ENCODE peak calls at places on chromosomes 12 and 14, in ten cellular contexts. W is fibroblast of mammary gland, U is PC-3, J is mucosa of descending colon, I is HCT116, R is endodermal cell, Z is left lung, Q is K562, T is vagina, K is IMR-90. P is an unnamed sample.

GRCh38 chr14:68113328-68113930 is 293.9 kb downstream of the RAD51B start:
- DNase-seq in Z (no peak), J (no peak), T (no peak), R (no peak), W (no peak), K (no peak), Q (no peak), I (no peak), U (no peak), P (peak)

GRCh38 chr12:10398168-10398567 is 8.3 kb upstream of the KLRK1 start:
- DNase-seq in Q (no peak), T (no peak), U (no peak), K (no peak), W (no peak), Z (no peak), J (no peak), R (no peak), I (no peak), P (no peak)

GRCh38 chr12:121404734-121405133 is 4.8 kb downstream of the RNF34 start:
- DNase-seq in Q (peak), I (no peak), K (no peak), T (no peak), R (no peak), J (no peak), W (no peak), Z (no peak), U (peak), P (peak)

GRCh38 chr12:42039146-42039545 is 105.5 kb downstream of the GXYLT1 start:
- DNase-seq in Z (no peak), R (no peak), W (peak), U (peak), Q (peak), K (peak), J (no peak), I (peak), T (no peak), P (peak)

GRCh38 chr14:50035214-50035613 is 81.2 kb downstream of the VCPKMT start:
- DNase-seq in R (no peak), T (no peak), Q (no peak), W (no peak), I (no peak), K (no peak), J (no peak), Z (no peak), U (no peak), P (no peak)

GRCh38 chr12:2240984-2241383 is 188.2 kb downstream of the CACNA1C start:
- DNase-seq in Q (no peak), U (no peak), T (no peak), K (peak), I (no peak), J (no peak), R (no peak), Z (no peak), W (no peak), P (no peak)

GRCh38 chr14:76576047-76576741 is 185.1 kb upstream of the VASH1 start:
- DNase-seq in U (no peak), Q (no peak), J (no peak), W (peak), K (peak), R (no peak), I (no peak), T (no peak), Z (no peak), P (peak)

GRCh38 chr14:51533877-51534553 is 117.7 kb upstream of the FRMD6 start:
- DNase-seq in Q (no peak), Z (no peak), W (no peak), K (no peak), T (no peak), I (no peak), R (no peak), U (no peak), J (no peak), P (no peak)

GRCh38 chr12:69167648-69168165 is 71.7 kb upstream of the CPSF6 start:
- DNase-seq in Z (no peak), R (peak), I (no peak), Q (no peak), K (no peak), T (peak), J (no peak), W (no peak), U (no peak), P (no peak)

GRCh38 chr14:53152627-53152908 is 555 bp downstream of the DDHD1 start:
- DNase-seq in Z (no peak), U (no peak), J (no peak), W (no peak), T (no peak), R (peak), K (no peak), Q (no peak), I (no peak), P (no peak)

GRCh38 chr12:132121283-132121682 is 22.8 kb downstream of the DDX51 start:
- DNase-seq in R (peak), U (no peak), W (no peak), Q (no peak), K (no peak), Z (peak), T (no peak), I (no peak), J (no peak), P (no peak)

GRCh38 chr14:90387201-90387600 is 9.6 kb upstream of the CALM1 start:
- DNase-seq in W (no peak), R (no peak), K (peak), U (no peak), Z (no peak), J (no peak), Q (no peak), I (no peak), T (no peak), P (peak)

GRCh38 chr14:100762089-100762515 is 35.4 kb downstream of the DLK1 start:
- DNase-seq in K (peak), R (no peak), T (no peak), J (no peak), I (no peak), W (peak), U (peak), Z (no peak), Q (peak), P (peak)

GRCh38 chr14:92058006-92058917 is 18.4 kb upstream of the TRIP11 start:
- DNase-seq in W (no peak), T (no peak), U (no peak), Q (no peak), I (no peak), R (no peak), J (no peak), K (no peak), Z (no peak), P (no peak)

GRCh38 chr12:107955966-107956643 is 173.0 kb upstream of the WSCD2 start:
- DNase-seq in R (peak), T (no peak), K (no peak), U (no peak), J (no peak), Z (no peak), Q (no peak), I (no peak), W (no peak), P (no peak)

GRCh38 chr12:30828686-30829085 is 73.9 kb upstream of the CAPRIN2 start:
- DNase-seq in Q (no peak), K (no peak), U (peak), W (no peak), J (no peak), T (no peak), R (peak), I (no peak), Z (no peak), P (no peak)

GRCh38 chr12:108696111-108696995 is 35.0 kb downstream of the CORO1C start:
- DNase-seq in I (no peak), K (peak), U (peak), J (no peak), Q (peak), R (no peak), T (peak), W (peak), Z (no peak), P (peak)

DNA sequence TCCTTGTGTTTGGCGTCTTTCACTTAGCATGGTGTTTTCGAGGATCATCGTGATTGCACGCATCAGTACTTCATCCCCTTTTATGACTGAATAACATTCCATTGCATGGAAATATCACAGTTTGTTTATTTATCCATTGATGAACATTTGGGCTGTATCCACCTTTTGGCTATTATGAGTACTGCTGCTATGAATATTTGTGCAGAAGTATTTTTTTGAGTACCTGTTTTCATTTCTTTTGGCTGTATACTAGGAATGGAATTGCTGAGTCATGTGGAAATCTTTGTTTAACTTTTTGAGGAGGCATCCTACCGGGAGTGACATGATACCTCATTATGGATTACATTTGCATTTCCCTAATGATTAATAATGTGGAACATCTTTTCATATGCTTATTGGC is 66.4 kb downstream of the WNK1 start:
- DNase-seq in U (peak), W (no peak), Z (no peak), R (no peak), Q (no peak), J (no peak), T (no peak), I (no peak), K (peak), P (peak)
- TF ChIP-seq CTCF in U (peak), W (peak), Z (no peak), R (peak), Q (no peak), J (no peak), T (no peak), I (peak), K (no peak), P (peak)

DNA sequence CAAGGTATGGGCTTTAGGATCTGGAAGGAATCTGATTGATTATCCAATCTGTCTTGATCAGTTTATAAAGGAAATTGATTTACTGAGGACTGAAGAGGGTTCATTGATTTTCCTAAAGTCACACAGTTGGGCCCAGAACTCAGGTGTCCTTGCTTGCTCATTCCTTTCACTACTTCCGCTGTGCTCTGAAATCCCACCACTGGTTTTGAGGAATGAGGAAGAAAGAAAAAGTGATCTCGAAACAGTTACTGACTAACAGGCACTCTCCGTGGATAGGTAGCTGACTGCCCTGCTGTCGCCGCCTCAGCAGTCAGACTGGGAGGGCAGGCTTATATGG is at the start of gene FITM1:
- DNase-seq in J (no peak), R (no peak), I (no peak), W (no peak), Z (no peak), U (no peak), T (no peak), Q (no peak), K (no peak), P (no peak)
- H3K4me3 ChIP-seq in J (no peak), R (no peak), I (no peak), W (no peak), Z (no peak), U (no peak), T (no peak), Q (no peak), K (no peak), P (no peak)

GRCh38 chr12:103884316-103884715 is 43.3 kb upstream of the NT5DC3 start:
- DNase-seq in T (no peak), K (peak), J (no peak), U (peak), Z (no peak), W (peak), Q (peak), R (no peak), I (no peak), P (peak)
- TF ChIP-seq CTCF in T (no peak), K (peak), J (no peak), U (peak), Z (no peak), W (peak), Q (peak), R (peak), I (peak), P (peak)

DNA sequence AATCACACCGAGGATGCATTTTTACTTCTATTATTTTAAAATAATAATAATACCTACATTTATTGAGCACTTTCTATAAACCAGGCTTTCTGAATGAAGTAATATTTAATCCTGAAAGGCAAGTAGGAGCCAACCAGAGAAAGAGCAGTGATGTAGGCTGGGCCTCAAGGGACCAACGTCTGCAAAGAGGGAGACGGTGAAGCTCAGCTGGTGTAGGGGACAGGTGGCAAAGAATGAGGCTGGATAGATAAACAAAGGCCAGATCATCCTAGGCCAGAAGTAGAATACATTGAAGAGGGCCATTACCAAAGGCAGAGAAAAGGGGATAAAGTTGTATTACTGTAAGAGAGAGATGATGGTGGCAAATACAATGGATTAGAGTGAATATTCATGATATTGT is 810 bp upstream of the TMBIM4 start:
- DNase-seq in I (no peak), J (no peak), T (no peak), K (no peak), U (no peak), Q (no peak), R (no peak), W (no peak), Z (no peak), P (no peak)
- H3K4me3 ChIP-seq in I (no peak), J (no peak), T (peak), K (peak), U (peak), Q (peak), R (no peak), W (no peak), Z (peak), P (no peak)

GRCh38 chr14:87805315-87805723 is 187.7 kb downstream of the GALC start:
- DNase-seq in U (peak), J (no peak), I (no peak), K (no peak), Z (no peak), W (peak), R (peak), T (no peak), Q (peak), P (peak)
- TF ChIP-seq CTCF in U (peak), J (no peak), I (peak), K (peak), Z (peak), W (peak), R (peak), T (no peak), Q (peak), P (peak)

P was measured in fibroblast of the aortic adventitia.